ENCODE peak calls at places on chromosomes 13 and 19, in seven cellular contexts. V, J, Q, H, A, N and U are unnamed samples.

GRCh38 chr13:73767191-73767741 is 366.9 kb downstream of the KLF12 start:
- DNase-seq in V (peak; percentile 39), J (no peak), Q (no peak), H (no peak), A (peak; percentile 4), N (no peak), U (peak; percentile 35)

GRCh38 chr13:80082396-80083096 is 258.4 kb downstream of the SPRY2 start:
- DNase-seq in V (peak; percentile 68), J (peak; percentile 84), Q (no peak), H (no peak), A (peak; percentile 67), N (no peak), U (peak; percentile 70)

GRCh38 chr13:22428188-22428828 is 752.5 kb upstream of the SGCG start:
- DNase-seq in V (no peak), J (no peak), Q (no peak), H (no peak), A (peak; percentile 26), N (no peak), U (no peak)

GRCh38 chr13:32254416-32254815 is 60.7 kb downstream of the ZAR1L start:
- DNase-seq in V (no peak), J (no peak), Q (no peak), H (no peak), A (peak; percentile 48), N (no peak), U (no peak)

GRCh38 chr19:32814046-32814445 is 55.5 kb downstream of the SLC7A9 start:
- DNase-seq in V (no peak), J (no peak), Q (no peak), H (no peak), A (no peak), N (no peak), U (no peak)

GRCh38 chr13:36796052-36796451 is 23.0 kb upstream of the RFXAP start:
- DNase-seq in V (no peak), J (no peak), Q (no peak), H (no peak), A (no peak), N (no peak), U (no peak)

GRCh38 chr13:39820606-39821005 is 165.1 kb downstream of the COG6 start:
- DNase-seq in V (no peak), J (no peak), Q (no peak), H (no peak), A (no peak), N (no peak), U (no peak)

GRCh38 chr13:26999499-26999898 is 172.1 kb downstream of the USP12 start:
- DNase-seq in V (no peak), J (no peak), Q (no peak), H (no peak), A (no peak), N (no peak), U (no peak)

GRCh38 chr13:36815069-36815468 is 4.0 kb upstream of the RFXAP start:
- DNase-seq in V (peak; percentile 44), J (peak; percentile 22), Q (no peak), H (no peak), A (no peak), N (no peak), U (no peak)

GRCh38 chr13:39369161-39369890 is 233.7 kb downstream of the LHFPL6 start:
- DNase-seq in V (no peak), J (no peak), Q (no peak), H (no peak), A (no peak), N (no peak), U (no peak)

GRCh38 chr13:86731987-86732386 is 932.8 kb upstream of the SLITRK6 start:
- DNase-seq in V (no peak), J (no peak), Q (no peak), H (no peak), A (no peak), N (no peak), U (peak; percentile 2)

GRCh38 chr13:50691176-50691681 is 152.3 kb downstream of the DLEU7 start:
- DNase-seq in V (no peak), J (peak; percentile 17), Q (no peak), H (no peak), A (peak; percentile 25), N (no peak), U (no peak)

GRCh38 chr13:99800951-99801350 is 170.6 kb downstream of the ZIC5 start:
- DNase-seq in V (no peak), J (no peak), Q (no peak), H (no peak), A (no peak), N (no peak), U (no peak)

GRCh38 chr13:42279080-42279479 is 7.1 kb downstream of the AKAP11 start:
- DNase-seq in V (no peak), J (no peak), Q (no peak), H (no peak), A (no peak), N (no peak), U (no peak)

GRCh38 chr19:43754562-43755255 is at the start of gene SMG9:
- DNase-seq in V (peak; percentile 99), J (peak; percentile 99), Q (peak; percentile 96), H (peak; percentile 98), A (peak; percentile 98), N (peak; percentile 87), U (peak; percentile 99)

GRCh38 chr13:35484384-35484783 is 7.9 kb upstream of the MAB21L1 start:
- DNase-seq in V (peak; percentile 39), J (no peak), Q (no peak), H (no peak), A (no peak), N (no peak), U (no peak)

GRCh38 chr19:38683393-38684077 is 36.1 kb downstream of the ACTN4 start:
- DNase-seq in V (peak; percentile 91), J (peak; percentile 94), Q (peak; percentile 81), H (peak; percentile 43), A (peak; percentile 88), N (no peak), U (peak; percentile 97)

GRCh38 chr19:13102666-13103584 is at the start of gene LYL1:
- DNase-seq in V (peak; percentile 74), J (no peak), Q (no peak), H (no peak), A (peak; percentile 59), N (no peak), U (no peak)

DNA sequence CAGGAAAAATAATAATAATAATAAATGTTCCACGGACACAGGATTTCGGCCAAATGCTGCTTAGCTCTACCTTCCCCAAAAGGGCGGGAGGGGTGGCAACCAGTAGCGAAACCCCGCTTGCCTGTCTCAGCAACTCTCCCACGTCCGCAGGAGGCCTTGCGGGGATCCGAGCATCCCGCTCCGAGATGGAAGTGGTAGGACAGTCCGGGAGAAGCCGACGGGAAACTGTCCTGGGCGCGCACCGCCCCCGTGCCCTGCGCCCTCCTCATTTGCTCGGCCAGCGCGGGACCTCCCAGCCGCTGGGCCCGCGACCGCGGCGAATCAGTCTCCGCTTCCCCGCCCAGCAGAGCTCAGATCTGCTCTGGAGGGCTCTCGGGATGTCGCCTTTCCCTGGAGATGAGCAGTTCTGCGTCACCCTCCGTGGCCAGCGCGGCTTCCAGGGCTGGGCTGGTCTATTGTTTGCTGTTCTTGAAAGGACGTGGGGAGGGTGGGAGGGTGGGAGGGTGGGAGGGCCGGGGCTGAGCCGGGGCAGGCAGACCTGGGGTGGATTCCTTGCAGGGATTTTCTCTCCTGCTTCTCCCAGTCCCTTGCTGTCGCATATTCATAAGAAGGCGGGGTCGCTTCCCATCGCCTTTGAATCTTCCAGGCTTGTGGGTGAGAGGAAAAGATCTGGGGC is 48.8 kb upstream of the PABPC3 start:
- DNase-seq in V (peak; percentile 58), J (no peak), Q (no peak), H (no peak), A (no peak), N (no peak), U (peak; percentile 34)
- H3K4me3 ChIP-seq in V (peak overlapping the region; percentile 31), J (peak overlapping the region; percentile 16), Q (no peak overlapping the region), H (no peak overlapping the region), A (peak overlapping the region; percentile 54), N (peak overlapping the region; percentile 57), U (peak overlapping the region; percentile 39)

GRCh38 chr13:82739881-82740280 is 1142.4 kb downstream of the SLITRK1 start:
- DNase-seq in V (peak; percentile 30), J (no peak), Q (no peak), H (no peak), A (peak; percentile 37), N (no peak), U (no peak)
- TF ChIP-seq CTCF in V (peak; percentile 28), J (no peak), Q (no peak), H (no peak), A (peak; percentile 44), N (no peak), U (peak; percentile 34)

GRCh38 chr19:1434040-1434366 is 4.2 kb upstream of the RPS15 start:
- DNase-seq in V (no peak), J (no peak), Q (no peak), H (no peak), A (no peak), N (no peak), U (no peak)

GRCh38 chr19:1431759-1432506 is 6.3 kb upstream of the RPS15 start:
- DNase-seq in V (no peak), J (no peak), Q (no peak), H (no peak), A (no peak), N (no peak), U (no peak)

GRCh38 chr19:1432507-1432887 is 5.7 kb upstream of the RPS15 start:
- DNase-seq in V (no peak), J (no peak), Q (no peak), H (no peak), A (no peak), N (no peak), U (no peak)

GRCh38 chr19:1434577-1435060 is 3.6 kb upstream of the RPS15 start:
- DNase-seq in V (no peak), J (no peak), Q (no peak), H (no peak), A (no peak), N (no peak), U (no peak)

GRCh38 chr19:1433119-1434039 is 4.8 kb upstream of the RPS15 start:
- DNase-seq in V (no peak), J (no peak), Q (no peak), H (no peak), A (no peak), N (no peak), U (no peak)
- H3K4me3 ChIP-seq in V (no peak overlapping the region), J (no peak overlapping the region), Q (no peak overlapping the region), H (no peak overlapping the region), A (no peak overlapping the region), N (no peak overlapping the region), U (no peak overlapping the region)

DNA sequence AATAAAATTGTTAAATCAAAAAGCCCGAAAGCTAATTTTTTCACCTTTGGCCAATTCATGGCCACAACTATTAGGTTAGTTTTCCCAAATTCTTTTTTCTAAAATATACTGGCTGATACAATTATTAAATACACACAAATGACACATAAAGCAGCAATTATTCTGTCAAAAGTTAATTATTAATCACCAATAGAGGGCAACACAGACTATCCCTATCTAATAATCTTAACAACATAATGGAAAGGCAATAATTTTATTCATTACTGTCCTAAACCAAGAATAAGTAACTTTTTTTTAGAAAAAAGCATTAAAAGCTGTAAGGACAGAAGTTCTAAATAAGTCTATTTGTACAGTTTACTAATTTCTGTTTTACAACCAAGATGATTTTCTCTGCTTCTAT is 51.7 kb downstream of the KATNAL1 start:
- DNase-seq in V (peak; percentile 14), J (no peak), Q (no peak), H (no peak), A (peak; percentile 34), N (no peak), U (no peak)
- TF ChIP-seq CTCF in V (no peak), J (no peak), Q (no peak), H (no peak), A (no peak), N (no peak), U (no peak)

GRCh38 chr19:18701250-18701608 is 17.7 kb downstream of the CRTC1 start:
- DNase-seq in V (no peak), J (no peak), Q (no peak), H (no peak), A (no peak), N (no peak), U (no peak)
- H3K4me3 ChIP-seq in V (peak overlapping the region; percentile 33), J (peak overlapping the region; percentile 13), Q (no peak overlapping the region), H (peak overlapping the region; percentile 82), A (peak overlapping the region; percentile 53), N (peak overlapping the region; percentile 70), U (peak overlapping the region; percentile 22)

GRCh38 chr13:98751397-98752110 is 918 bp downstream of the SLC15A1 start:
- DNase-seq in V (peak; percentile 69), J (peak; percentile 38), Q (no peak), H (no peak), A (peak; percentile 41), N (no peak), U (peak; percentile 13)
- TF ChIP-seq CTCF in V (no peak), J (no peak), Q (no peak), H (no peak), A (no peak), N (no peak), U (peak; percentile 9)